ENCODE peak calls at places on chromosomes 16 and 17, in five cellular contexts. O is GM10248, P is Peyer's patch, Y is SK-N-SH, Q is cardiac fibroblast. N is an unnamed sample.

GRCh38 chr16:61926766-61927165 is 109.5 kb downstream of the CDH8 start:
- DNase-seq in O (no peak), P (no peak), Y (no peak), Q (no peak), N (peak; percentile 31)

GRCh38 chr17:27552467-27552779 is 78.6 kb upstream of the LGALS9 start:
- DNase-seq in O (no peak), Y (no peak), P (no peak), Q (peak; percentile 37), N (peak; percentile 83)

GRCh38 chr17:59683283-59683682 is 23.9 kb downstream of the PTRH2 start:
- DNase-seq in Y (no peak), O (no peak), P (no peak), Q (no peak), N (no peak)

GRCh38 chr17:14061666-14062560 is 7.4 kb upstream of the COX10 start:
- DNase-seq in Y (no peak), O (no peak), P (no peak), Q (peak; percentile 94), N (peak; percentile 93)

GRCh38 chr16:67396159-67396774 is 3.0 kb upstream of the TPPP3 start:
- DNase-seq in Q (peak; percentile 68), Y (peak; percentile 87), O (no peak), P (peak; percentile 90), N (peak; percentile 70)

GRCh38 chr16:24816688-24817087 is 29.1 kb upstream of the SLC5A11 start:
- DNase-seq in P (no peak), Y (no peak), O (no peak), Q (no peak), N (no peak)

GRCh38 chr17:83110755-83111154 is 31.3 kb downstream of the METRNL start:
- DNase-seq in Q (peak; percentile 62), Y (peak; percentile 68), P (no peak), O (no peak), N (no peak)

GRCh38 chr16:85569615-85570212 is 43.4 kb upstream of the GSE1 start:
- DNase-seq in Q (peak; percentile 64), Y (peak; percentile 65), P (peak; percentile 77), O (peak; percentile 90), N (peak; percentile 29)

GRCh38 chr17:17346428-17347233 is 43.5 kb downstream of the NT5M start:
- DNase-seq in Y (peak; percentile 13), Q (no peak), P (peak; percentile 31), O (no peak), N (no peak)

GRCh38 chr16:8850279-8850885 is 18.4 kb downstream of the CARHSP1 start:
- DNase-seq in P (peak; percentile 58), Y (peak; percentile 36), Q (peak; percentile 94), O (no peak), N (peak; percentile 77)

GRCh38 chr16:11597268-11597690 is 10.6 kb upstream of the LITAF start:
- DNase-seq in Y (no peak), O (no peak), P (no peak), Q (peak; percentile 39), N (peak; percentile 14)

GRCh38 chr17:77535435-77535834 is 394.7 kb downstream of the SEC14L1 start:
- DNase-seq in Y (no peak), P (peak; percentile 38), O (no peak), Q (no peak), N (peak; percentile 25)

GRCh38 chr16:66717112-66717675 is 20.7 kb upstream of the CMTM4 start:
- DNase-seq in Y (peak; percentile 69), O (no peak), P (peak; percentile 81), Q (peak; percentile 65), N (peak; percentile 47)

GRCh38 chr17:65856865-65857264 is 295.4 kb upstream of the AXIN2 start:
- DNase-seq in Y (no peak), Q (peak; percentile 14), P (no peak), O (no peak), N (peak; percentile 98)

GRCh38 chr17:82424001-82424862 is 5.8 kb upstream of the OGFOD3 start:
- DNase-seq in O (peak; percentile 64), P (peak; percentile 76), Q (peak; percentile 54), Y (peak; percentile 73), N (peak; percentile 63)

GRCh38 chr16:59614466-59615240 is 880.5 kb upstream of the GOT2 start:
- DNase-seq in Y (no peak), Q (no peak), O (no peak), P (no peak), N (no peak)

GRCh38 chr17:57671546-57672204 is 73.4 kb downstream of the CCDC182 start:
- DNase-seq in O (peak; percentile 87), Y (peak; percentile 94), P (peak; percentile 84), Q (peak; percentile 84), N (peak; percentile 81)

GRCh38 chr17:50926523-50926922 is 60.4 kb upstream of the TOB1 start:
- DNase-seq in O (no peak), P (no peak), Y (no peak), Q (no peak), N (no peak)

GRCh38 chr16:87538594-87538993 is 45.8 kb upstream of the ZCCHC14 start:
- DNase-seq in Y (no peak), Q (peak; percentile 31), O (no peak), P (no peak), N (no peak)

GRCh38 chr17:68613739-68614298 is 12.7 kb upstream of the FAM20A start:
- DNase-seq in Y (peak; percentile 46), P (no peak), Q (peak; percentile 71), O (peak; percentile 40), N (peak; percentile 91)

GRCh38 chr17:75238684-75239191 is 22.7 kb downstream of the GGA3 start:
- DNase-seq in Y (peak; percentile 90), Q (peak; percentile 76), O (peak; percentile 82), P (peak; percentile 79), N (peak; percentile 77)

GRCh38 chr16:31471875-31472558 is at the start of gene TGFB1I1:
- DNase-seq in Y (peak; percentile 89), O (peak; percentile 33), Q (peak; percentile 86), P (peak; percentile 62), N (peak; percentile 8)

GRCh38 chr16:66740533-66740932 is 10.9 kb downstream of the DYNC1LI2 start:
- DNase-seq in Q (peak; percentile 45), O (no peak), P (peak; percentile 66), Y (no peak), N (peak; percentile 32)

GRCh38 chr16:23114131-23114904 is 34.9 kb downstream of the USP31 start:
- DNase-seq in P (no peak), O (no peak), Y (no peak), Q (no peak), N (no peak)

GRCh38 chr16:2473999-2474876 is 689 bp upstream of the TBC1D24 start:
- DNase-seq in P (peak; percentile 71), O (peak; percentile 77), Q (peak; percentile 51), Y (peak; percentile 79), N (peak; percentile 37)

GRCh38 chr17:8266648-8267479 is 17.8 kb downstream of the PFAS start:
- DNase-seq in O (no peak), P (no peak), Q (no peak), Y (no peak), N (no peak)

GRCh38 chr17:55735784-55736405 is 13.2 kb upstream of the TMEM100 start:
- DNase-seq in Q (peak; percentile 78), O (peak; percentile 32), Y (peak; percentile 52), P (peak; percentile 70), N (peak; percentile 66)

GRCh38 chr16:4525069-4525468 is 13.5 kb downstream of the CDIP1 start:
- DNase-seq in P (no peak), Y (no peak), Q (no peak), O (no peak), N (no peak)

GRCh38 chr16:53457670-53458069 is 23.4 kb downstream of the RBL2 start:
- DNase-seq in O (peak; percentile 78), Y (no peak), P (peak; percentile 86), Q (no peak), N (no peak)

GRCh38 chr17:17506181-17506741 is 10.1 kb upstream of the RASD1 start:
- DNase-seq in O (no peak), P (no peak), Q (no peak), Y (peak; percentile 57), N (no peak)

DNA sequence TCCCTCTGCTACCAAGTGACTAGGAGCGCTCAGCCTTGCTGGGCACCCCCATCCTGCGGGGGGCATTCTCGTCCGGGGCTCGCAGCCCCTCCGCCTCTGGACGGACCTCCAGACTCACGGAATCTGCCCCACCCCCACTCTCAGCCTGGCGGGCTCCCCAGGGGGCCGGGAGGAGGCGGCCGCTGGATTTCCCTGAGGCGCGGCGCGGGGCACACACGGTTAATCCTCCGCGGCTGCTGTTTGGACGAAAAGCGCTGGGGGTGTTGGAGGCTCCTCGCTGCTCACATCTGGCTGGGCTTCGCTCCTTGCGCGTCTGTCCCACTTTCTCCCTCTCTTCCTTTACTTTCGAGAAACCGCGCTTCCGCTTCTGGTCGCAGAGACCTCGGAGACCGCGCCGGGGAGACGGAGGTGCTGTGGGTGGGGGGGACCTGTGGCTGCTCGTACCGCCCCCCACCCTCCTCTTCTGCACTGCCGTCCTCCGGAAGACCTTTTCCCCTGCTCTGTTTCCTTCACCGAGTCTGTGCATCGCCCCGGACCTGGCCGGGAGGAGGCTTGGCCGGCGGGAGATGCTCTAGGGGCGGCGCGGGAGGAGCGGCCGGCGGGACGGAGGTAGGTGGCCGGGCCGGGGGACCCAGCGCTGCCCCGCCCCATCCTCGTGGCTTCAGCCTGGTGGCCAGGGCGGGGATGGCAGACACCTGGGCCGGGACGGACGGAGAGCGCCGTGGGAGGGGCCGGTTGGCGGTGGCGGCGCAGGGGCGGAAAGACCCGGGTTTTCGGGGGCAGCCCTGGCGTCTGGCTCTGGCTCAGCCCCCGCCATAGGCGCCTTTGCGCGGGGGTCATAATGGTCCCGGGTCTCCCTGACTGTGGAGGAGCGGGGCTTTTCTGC is at the start of gene C1QTNF1:
- DNase-seq in O (peak; percentile 53), P (peak; percentile 70), Y (peak; percentile 95), Q (peak; percentile 88), N (peak; percentile 75)
- TF ChIP-seq CTCF in O (no peak), P (peak; percentile 65), Y (peak; percentile 40), Q (peak; percentile 4), N (peak; percentile 48)

GRCh38 chr17:64148699-64149098 is 18.8 kb upstream of the ERN1 start:
- DNase-seq in Y (peak; percentile 43), O (no peak), Q (no peak), P (no peak), N (peak; percentile 41)
- TF ChIP-seq CTCF in Y (peak; percentile 31), O (no peak), Q (no peak), P (no peak), N (peak; percentile 52)

DNA sequence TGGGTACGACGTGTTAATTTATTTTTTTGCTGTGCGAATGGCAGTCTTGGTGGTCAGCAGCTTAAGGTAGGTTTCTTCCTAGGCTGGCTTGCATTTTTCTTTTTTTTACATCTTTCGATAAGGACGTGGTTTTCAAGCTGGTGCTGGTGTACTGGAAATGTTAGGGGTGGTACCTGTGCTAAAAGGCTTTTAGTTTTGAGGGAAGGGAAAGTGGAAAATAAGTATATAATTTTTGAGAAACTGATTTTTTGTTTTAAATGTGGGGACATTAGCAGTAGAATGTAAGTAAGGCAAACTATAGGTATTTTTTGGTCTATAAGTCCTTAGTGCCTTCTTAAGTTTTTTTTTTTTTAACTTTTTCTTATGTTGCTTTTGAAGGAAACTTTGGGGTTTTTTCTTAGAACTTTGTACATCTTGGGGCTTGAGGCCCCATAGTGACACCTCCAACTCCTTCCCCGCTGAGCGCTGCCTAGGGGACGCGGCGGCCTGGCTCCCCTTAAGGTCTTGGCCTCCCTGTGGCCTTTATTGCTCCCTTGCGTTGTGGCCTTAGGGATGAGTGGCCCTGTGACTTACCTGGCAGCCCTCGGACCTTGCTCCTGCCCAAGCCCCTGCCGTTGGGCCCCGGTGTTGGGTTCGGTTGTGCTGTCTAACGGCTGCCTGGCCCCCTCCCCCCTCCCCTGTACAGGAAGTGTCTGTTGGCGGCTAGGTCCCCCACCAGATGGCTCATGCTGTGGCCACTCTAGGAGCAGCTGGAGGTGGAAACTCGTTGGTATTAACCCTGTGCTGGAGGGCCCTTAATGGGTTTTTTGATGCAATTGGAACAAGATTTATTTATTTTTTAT is 88.0 kb upstream of the RPRML start:
- DNase-seq in P (peak; percentile 87), Q (peak; percentile 95), Y (peak; percentile 99), O (peak; percentile 94), N (peak; percentile 89)
- TF ChIP-seq CTCF in P (peak; percentile 26), Q (no peak), Y (peak; percentile 36), O (no peak), N (no peak)

GRCh38 chr16:75096730-75097129 is 19.9 kb downstream of the LDHD start:
- DNase-seq in Q (no peak), P (no peak), O (no peak), Y (peak; percentile 44), N (peak; percentile 90)
- TF ChIP-seq CTCF in Q (peak; percentile 38), P (no peak), O (no peak), Y (peak; percentile 40), N (peak; percentile 61)